ENCODE peak calls at places on chromosomes 6 and 20, in seven cellular contexts. A is psoas muscle; D is BE2C; G is CD4-positive, CD25-positive, alpha-beta regulatory T cell; Y is left ventricle myocardium inferior; Q is H1; U is T-helper 17 cell. V is an unnamed sample. For H3K9me3, the result is how much of the 10 kb centered on the place peaks cover.

GRCh38 chr6:45563092-45563491 is 185.4 kb upstream of the SUPT3H start:
- DNase-seq in A (no peak), D (no peak), G (no peak), Y (no peak), Q (no peak), U (no peak), V (no peak)

GRCh38 chr6:149545754-149546471 is at the start of gene PPIL4:
- DNase-seq in A (peak), D (peak), G (peak), Y (peak), Q (peak), U (peak), V (peak)

GRCh38 chr6:38907264-38907663 is 141.3 kb upstream of the GLP1R start:
- DNase-seq in A (no peak), D (no peak), G (no peak), Y (no peak), Q (no peak), U (no peak), V (no peak)

GRCh38 chr6:67812693-67813092 is 822.4 kb upstream of the ADGRB3 start:
- DNase-seq in A (no peak), D (no peak), G (no peak), Y (no peak), Q (no peak), U (no peak), V (no peak)

GRCh38 chr6:158960046-158960445 is 40.0 kb downstream of the RSPH3 start:
- DNase-seq in A (no peak), D (no peak), G (no peak), Y (no peak), Q (no peak), U (no peak), V (no peak)

GRCh38 chr20:46552460-46553420 is 2.3 kb upstream of the OCSTAMP start:
- DNase-seq in A (no peak), D (no peak), G (no peak), Y (no peak), Q (no peak), U (no peak), V (no peak)

GRCh38 chr6:1321715-1322114 is 9.8 kb downstream of the FOXQ1 start:
- DNase-seq in A (no peak), D (no peak), G (no peak), Y (no peak), Q (no peak), U (no peak), V (no peak)

GRCh38 chr20:11698124-11698523 is 219.6 kb upstream of the BTBD3 start:
- DNase-seq in A (no peak), D (no peak), G (no peak), Y (no peak), Q (no peak), U (no peak), V (no peak)

GRCh38 chr6:169905041-169905807 is 153.8 kb downstream of the ERMARD start:
- DNase-seq in A (no peak), D (no peak), G (no peak), Y (no peak), Q (no peak), U (no peak), V (no peak)

GRCh38 chr6:125316621-125317020 is 14.9 kb upstream of the HDDC2 start:
- DNase-seq in A (no peak), D (no peak), G (no peak), Y (no peak), Q (no peak), U (no peak), V (no peak)

GRCh38 chr6:54404791-54405190 is 96.5 kb downstream of the TINAG start:
- DNase-seq in A (no peak), D (no peak), G (no peak), Y (no peak), Q (no peak), U (no peak), V (no peak)

GRCh38 chr6:137827977-137828815 is 38.9 kb upstream of the TNFAIP3 start:
- DNase-seq in A (no peak), D (no peak), G (no peak), Y (no peak), Q (no peak), U (no peak), V (no peak)

GRCh38 chr20:8693709-8694108 is 375.2 kb upstream of the PLCB4 start:
- DNase-seq in A (no peak), D (no peak), G (no peak), Y (no peak), Q (no peak), U (no peak), V (no peak)

GRCh38 chr6:2970034-2970685 is 1.2 kb downstream of the SERPINB6 start:
- DNase-seq in A (no peak), D (no peak), G (no peak), Y (no peak), Q (no peak), U (no peak), V (no peak)

GRCh38 chr20:61436268-61436667 is 184.2 kb downstream of the CDH4 start:
- DNase-seq in A (no peak), D (no peak), G (no peak), Y (no peak), Q (no peak), U (no peak), V (peak)

GRCh38 chr6:155126727-155127439 is 131.8 kb downstream of the TIAM2 start:
- DNase-seq in A (peak), D (no peak), G (no peak), Y (no peak), Q (no peak), U (no peak), V (no peak)

GRCh38 chr6:106360410-106360988 is at the start of gene CRYBG1:
- DNase-seq in A (peak), D (peak), G (peak), Y (peak), Q (peak), U (peak), V (peak)

GRCh38 chr6:138692978-138693909 is 80.3 kb upstream of the CCDC28A start:
- DNase-seq in A (peak), D (peak), G (no peak), Y (peak), Q (peak), U (peak), V (peak)

GRCh38 chr20:17679786-17680127 is 2.3 kb downstream of the RRBP1 start:
- DNase-seq in A (no peak), D (no peak), G (no peak), Y (no peak), Q (no peak), U (no peak), V (no peak)

GRCh38 chr6:110720066-110720465 is 95.2 kb downstream of the CDK19 start:
- DNase-seq in A (no peak), D (no peak), G (no peak), Y (no peak), Q (no peak), U (no peak), V (no peak)

GRCh38 chr6:105359419-105360366 is 43.2 kb downstream of the PREP start:
- DNase-seq in A (no peak), D (no peak), G (no peak), Y (no peak), Q (no peak), U (no peak), V (no peak)

GRCh38 chr6:21942910-21943309 is 349.4 kb downstream of the SOX4 start:
- DNase-seq in A (no peak), D (no peak), G (no peak), Y (no peak), Q (no peak), U (no peak), V (no peak)

GRCh38 chr6:125002090-125002741 is 40.0 kb downstream of the RNF217 start:
- DNase-seq in A (no peak), D (no peak), G (no peak), Y (no peak), Q (no peak), U (no peak), V (no peak)

GRCh38 chr6:143187173-143187908 is 126.7 kb downstream of the AIG1 start:
- DNase-seq in A (peak), D (no peak), G (no peak), Y (no peak), Q (no peak), U (no peak), V (no peak)

GRCh38 chr6:13943943-13944342 is 19.2 kb downstream of the RNF182 start:
- DNase-seq in A (no peak), D (no peak), G (no peak), Y (no peak), Q (no peak), U (no peak), V (no peak)
- H3K9me3 ChIP-seq in A (under half), D (under half), G (under half), Y (under half), Q (under half), U (under half), V (under half)

GRCh38 chr6:27451660-27452390 is 21.1 kb downstream of the ZNF184 start:
- DNase-seq in A (no peak), D (no peak), G (no peak), Y (no peak), Q (no peak), U (no peak), V (no peak)
- H3K9me3 ChIP-seq in A (half or more), D (under half), G (half or more), Y (half or more), Q (half or more), U (half or more), V (half or more)

GRCh38 chr20:30484009-30484748 is 773.3 kb upstream of the DEFB115 start:
- DNase-seq in A (no peak), D (no peak), G (no peak), Y (no peak), Q (no peak), U (no peak), V (no peak)
- H3K9me3 ChIP-seq in A (under half), D (under half), G (under half), Y (half or more), Q (under half), U (under half), V (under half)

DNA sequence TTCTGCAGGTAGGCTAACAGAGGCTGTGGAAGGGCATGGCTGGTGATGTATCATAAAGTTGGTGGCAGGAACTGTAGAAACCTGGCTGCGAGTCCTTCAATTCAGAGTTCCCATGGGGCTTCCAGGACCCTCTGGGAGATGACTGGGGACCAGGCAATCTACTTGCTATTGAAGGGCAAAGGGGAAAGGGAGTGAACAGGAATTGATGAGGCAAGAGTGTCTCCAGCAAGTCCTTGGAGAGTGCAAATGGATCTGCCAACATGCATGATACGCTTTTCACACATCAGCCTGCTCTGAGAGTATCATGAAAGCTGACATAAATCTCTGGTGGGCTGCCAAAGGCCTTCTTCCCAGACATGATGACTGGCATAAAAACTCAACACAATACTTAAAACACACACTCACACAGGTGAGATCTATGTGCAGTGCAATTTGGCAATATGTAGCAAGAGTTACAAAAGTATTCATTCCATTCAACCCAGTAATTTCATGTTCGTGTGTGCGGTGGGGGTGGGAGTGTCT is 759.1 kb downstream of the PTPRT start:
- DNase-seq in A (no peak), D (no peak), G (no peak), Y (no peak), Q (no peak), U (no peak), V (no peak)
- H3K9me3 ChIP-seq in A (under half), D (under half), G (under half), Y (under half), Q (under half), U (under half), V (under half)

GRCh38 chr6:58419321-58419720 is 1101.9 kb downstream of the PRIM2 start:
- DNase-seq in A (no peak), D (no peak), G (no peak), Y (no peak), Q (no peak), U (no peak), V (no peak)
- H3K9me3 ChIP-seq in A (under half), D (under half), G (under half), Y (half or more), Q (under half), U (under half), V (under half)

DNA sequence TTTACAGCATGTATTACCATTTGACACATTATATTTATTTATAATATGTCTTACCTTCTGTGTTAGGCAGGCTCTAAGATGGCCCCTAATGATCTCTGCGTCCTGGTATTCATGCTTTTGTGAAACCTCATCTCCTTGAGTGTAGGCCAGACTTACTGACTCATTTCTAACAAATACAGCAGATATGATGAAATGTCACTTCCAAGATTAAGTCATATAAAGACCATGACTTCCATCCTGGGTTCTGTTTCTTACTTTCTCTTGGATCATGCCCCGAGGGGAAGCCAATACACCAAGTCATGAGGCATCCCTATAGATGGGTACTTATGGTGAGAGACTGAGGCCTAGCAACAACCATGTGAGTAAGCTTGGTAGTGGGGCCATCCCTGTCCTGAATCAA is 30.2 kb downstream of the ZHX3 start:
- DNase-seq in A (no peak), D (no peak), G (no peak), Y (no peak), Q (no peak), U (no peak), V (no peak)
- H3K9me3 ChIP-seq in A (under half), D (under half), G (under half), Y (under half), Q (under half), U (under half), V (under half)

GRCh38 chr20:56323656-56324055 is 35.1 kb upstream of the FAM210B start:
- DNase-seq in A (no peak), D (no peak), G (no peak), Y (no peak), Q (no peak), U (no peak), V (no peak)
- H3K9me3 ChIP-seq in A (under half), D (under half), G (under half), Y (under half), Q (under half), U (under half), V (under half)

DNA sequence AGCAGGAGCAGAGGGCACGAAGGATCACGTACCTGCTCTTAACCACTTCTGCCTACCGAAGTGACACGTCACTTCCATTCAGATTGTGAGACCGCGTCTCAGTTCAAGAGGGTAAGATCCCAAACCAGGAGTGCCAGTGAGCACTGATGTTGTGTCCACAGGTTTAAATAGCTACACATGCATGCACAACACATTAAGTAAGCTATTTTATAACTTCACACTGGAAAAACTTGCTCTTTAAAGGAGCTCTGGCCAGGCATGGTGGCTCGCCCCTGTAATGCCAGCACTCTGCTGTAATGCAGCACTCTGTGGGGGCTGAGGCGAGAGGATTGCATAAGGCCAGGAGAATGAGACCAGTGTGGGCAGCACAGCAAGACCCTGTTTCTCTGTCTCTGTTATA is 21.1 kb downstream of the ABHD12 start:
- DNase-seq in A (no peak), D (no peak), G (no peak), Y (no peak), Q (no peak), U (no peak), V (no peak)
- H3K9me3 ChIP-seq in A (under half), D (under half), G (under half), Y (under half), Q (under half), U (under half), V (under half)